ENCODE peak calls at places on chromosomes 13 and 19, in six cellular contexts. Q, N, R, O, E and T are unnamed samples.

GRCh38 chr19:14370169-14370998 is 10.9 kb upstream of the ADGRE5 start:
- DNase-seq in Q (no peak), N (no peak), R (no peak), O (no peak), E (no peak), T (no peak)

GRCh38 chr19:18220632-18221275 is 5.5 kb downstream of the PDE4C start:
- DNase-seq in Q (no peak), N (no peak), R (no peak), O (no peak), E (no peak), T (no peak)

GRCh38 chr13:20475927-20476691 is 49.5 kb downstream of the CRYL1 start:
- DNase-seq in Q (no peak), N (no peak), R (no peak), O (no peak), E (no peak), T (no peak)

GRCh38 chr19:49863935-49864320 is 3.4 kb downstream of the PNKP start:
- DNase-seq in Q (no peak), N (no peak), R (no peak), O (no peak), E (no peak), T (no peak)

GRCh38 chr13:100674363-100674847 is at the start of gene TMTC4:
- DNase-seq in Q (no peak), N (no peak), R (no peak), O (no peak), E (no peak), T (no peak)

GRCh38 chr19:49581007-49581508 is at the start of gene PRRG2:
- DNase-seq in Q (no peak), N (no peak), R (no peak), O (no peak), E (no peak), T (no peak)

GRCh38 chr13:25300861-25301346 is 521 bp upstream of the NUP58 start:
- DNase-seq in Q (no peak), N (no peak), R (no peak), O (no peak), E (no peak), T (no peak)

GRCh38 chr19:33486936-33487793 is 34.4 kb downstream of the PEPD start:
- DNase-seq in Q (no peak), N (no peak), R (no peak), O (no peak), E (no peak), T (peak; percentile 66)

GRCh38 chr13:28609936-28610335 is 49.0 kb upstream of the POMP start:
- DNase-seq in Q (no peak), N (no peak), R (no peak), O (peak; percentile 87), E (no peak), T (no peak)

GRCh38 chr19:48196321-48196761 is 25.9 kb downstream of the ZSWIM9 start:
- DNase-seq in Q (no peak), N (no peak), R (no peak), O (no peak), E (no peak), T (no peak)

GRCh38 chr13:44748439-44748838 is 172.3 kb upstream of the TSC22D1 start:
- DNase-seq in Q (no peak), N (no peak), R (no peak), O (no peak), E (no peak), T (no peak)

GRCh38 chr13:98977568-98978270 is at the start of gene DOCK9:
- DNase-seq in Q (peak; percentile 60), N (peak; percentile 44), R (no peak), O (peak; percentile 65), E (no peak), T (no peak)

GRCh38 chr13:44853641-44854040 is 135.6 kb downstream of the NUFIP1 start:
- DNase-seq in Q (no peak), N (no peak), R (no peak), O (no peak), E (no peak), T (peak; percentile 36)

DNA sequence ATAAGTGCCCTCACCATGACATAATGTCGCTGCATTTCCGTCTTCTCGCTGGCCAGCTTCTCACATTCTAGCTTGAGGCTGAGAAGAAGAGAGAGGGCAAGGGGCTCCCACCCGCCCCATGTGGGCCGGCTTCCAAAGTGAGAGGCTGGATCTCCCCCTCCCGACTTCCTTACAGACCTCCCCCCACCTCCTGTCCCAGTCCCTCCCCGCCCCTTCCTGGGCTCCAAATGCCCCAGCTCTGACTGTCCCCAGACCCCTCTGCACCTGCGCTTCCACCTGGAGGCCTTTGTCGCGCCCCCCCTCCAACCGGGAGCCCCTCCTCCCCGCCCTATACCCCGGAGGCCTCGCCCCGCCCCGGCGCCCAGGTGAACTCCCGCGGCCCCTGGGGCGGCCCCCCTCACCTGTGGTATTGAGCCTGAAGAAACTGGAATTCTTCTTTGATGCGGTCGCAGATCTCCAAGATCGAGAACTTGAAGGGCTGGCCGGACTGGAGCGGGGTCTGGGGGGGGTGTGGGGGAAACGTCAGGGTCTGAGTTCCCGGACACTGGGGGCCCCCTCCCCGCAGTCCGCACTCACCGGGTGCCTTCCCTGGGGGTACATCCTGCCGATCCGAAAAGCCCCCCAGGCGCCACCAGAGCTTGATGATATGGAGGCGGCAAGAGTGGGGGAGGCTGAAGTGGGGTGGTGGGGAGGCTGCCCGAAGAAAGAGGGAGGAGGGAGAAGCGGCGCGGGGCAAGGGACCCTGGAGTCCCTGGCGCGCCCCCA is 593 bp downstream of the TLE2 start:
- DNase-seq in Q (no peak), N (no peak), R (no peak), O (no peak), E (no peak), T (no peak)
- TF ChIP-seq POLR2A in Q (no peak), N (no peak), R (no peak), O (no peak), E (no peak), T (no peak)

DNA sequence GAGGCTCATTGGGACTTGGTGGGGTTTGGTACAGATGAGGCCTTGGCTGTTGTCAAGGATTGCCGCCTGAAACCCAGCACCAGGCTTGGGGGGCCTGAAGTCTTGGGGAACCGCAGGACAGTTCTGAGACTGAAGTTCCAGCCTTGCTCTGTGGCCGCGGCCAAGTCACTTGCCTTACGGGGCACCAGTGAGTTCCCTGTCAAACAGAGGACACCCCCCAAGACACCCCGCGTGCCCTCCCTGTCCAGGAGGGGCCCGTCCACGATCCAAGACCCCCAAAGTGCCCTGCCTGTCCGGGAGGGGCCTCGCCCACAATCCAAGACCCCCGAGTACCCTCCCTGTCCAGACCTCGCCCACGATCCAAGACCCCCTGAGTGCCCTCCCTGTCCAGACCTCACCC is 2.5 kb downstream of the CDC34 start:
- DNase-seq in Q (no peak), N (no peak), R (no peak), O (no peak), E (no peak), T (no peak)
- TF ChIP-seq CTCF in Q (no peak), N (no peak), R (peak; percentile 6), O (no peak), E (no peak), T (no peak)

DNA sequence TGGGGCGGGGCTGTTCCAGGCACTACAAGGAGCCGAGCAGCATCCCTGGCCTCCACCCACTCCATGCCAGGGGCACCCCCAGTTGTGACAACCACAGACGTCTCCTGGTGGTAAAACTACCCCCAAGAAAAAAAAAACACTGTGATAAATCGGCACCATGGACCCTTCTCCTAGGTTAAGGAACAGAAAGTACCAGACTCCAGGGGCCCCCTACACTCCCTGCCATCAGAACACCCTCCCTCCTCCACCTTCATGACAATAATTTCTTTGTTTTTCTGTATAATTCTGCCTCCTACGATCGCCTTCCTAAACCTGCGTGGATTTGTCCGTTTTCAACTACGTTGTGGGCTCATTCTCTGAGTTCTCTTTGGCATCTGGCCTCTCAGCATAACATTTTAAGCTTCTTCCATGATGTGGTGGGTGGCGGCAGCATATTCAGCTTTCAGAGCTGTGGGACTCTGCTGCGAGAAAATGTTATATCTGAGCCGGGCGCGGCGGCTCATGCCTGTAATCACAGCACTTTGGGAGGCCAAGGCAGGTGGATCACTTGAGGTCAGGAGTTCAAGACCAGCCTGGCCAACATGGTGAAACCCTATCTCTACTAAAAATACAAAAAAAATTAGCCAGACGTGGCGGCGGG is 8.6 kb downstream of the TLE2 start:
- DNase-seq in Q (no peak), N (no peak), R (no peak), O (no peak), E (no peak), T (no peak)
- TF ChIP-seq POLR2A in Q (no peak), N (peak; percentile 38), R (no peak), O (no peak), E (no peak), T (no peak)

DNA sequence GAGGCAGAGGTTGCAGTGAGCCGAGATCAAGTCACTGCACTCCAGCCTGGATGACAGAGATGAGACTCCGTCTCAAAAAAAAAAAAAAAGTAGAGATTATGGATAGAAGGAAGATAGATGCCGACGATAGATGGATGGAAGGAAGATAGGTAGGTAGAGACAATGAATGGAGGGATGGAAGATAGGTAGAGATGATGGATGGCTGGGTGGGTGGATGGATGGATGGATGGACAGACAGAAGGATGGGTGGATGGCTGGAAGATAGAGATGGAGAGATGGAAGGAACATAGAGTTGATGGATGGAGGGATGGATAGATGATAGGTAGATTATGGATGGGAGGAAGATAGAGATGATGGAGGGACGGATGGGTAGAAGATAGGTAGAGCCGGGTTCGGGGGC is 18.5 kb upstream of the USE1 start:
- DNase-seq in Q (no peak), N (no peak), R (no peak), O (no peak), E (no peak), T (no peak)
- TF ChIP-seq CTCF in Q (no peak), N (no peak), R (no peak), O (no peak), E (no peak), T (no peak)

GRCh38 chr19:51339687-51340656 is 2.0 kb downstream of the VSIG10L start:
- DNase-seq in Q (peak; percentile 99), N (peak; percentile 98), R (peak; percentile 93), O (peak; percentile 95), E (peak; percentile 91), T (peak; percentile 100)
- TF ChIP-seq POLR2A in Q (no peak), N (peak; percentile 91), R (peak; percentile 73), O (peak; percentile 79), E (peak; percentile 45), T (no peak)

GRCh38 chr13:73765651-73766384 is 368.4 kb downstream of the KLF12 start:
- DNase-seq in Q (peak; percentile 57), N (peak; percentile 51), R (no peak), O (peak; percentile 58), E (no peak), T (peak; percentile 18)
- TF ChIP-seq CTCF in Q (no peak), N (no peak), R (no peak), O (no peak), E (no peak), T (no peak)